ENCODE peak calls at places on chromosomes 4 and X, in ten cellular contexts. R is fibroblast of mammary gland, S is fibroblast of lung, U is B cell, V is cardiac fibroblast, N is astrocyte of the cerebellum, K is GM13976, C is suprapubic skin, T is IMR-90, L is foreskin fibroblast. W is an unnamed sample.
A peak's percentile ranks its signal among the peaks of the same experiment; 100 is the strongest.

GRCh38 chrX:48835524-48836329 is at the start of gene PCSK1N:
- DNase-seq in R (no peak), S (peak; percentile 18), U (no peak), V (peak; percentile 1), N (no peak), K (no peak), C (no peak), T (no peak), L (no peak), W (no peak)

GRCh38 chrX:123830309-123830708 is 29.5 kb upstream of the XIAP start:
- DNase-seq in R (peak; percentile 73), S (peak; percentile 83), U (peak; percentile 68), V (peak; percentile 51), N (no peak), K (peak; percentile 51), C (no peak), T (no peak), L (no peak), W (no peak)

GRCh38 chr4:78638324-78639172 is 87.0 kb downstream of the ANXA3 start:
- DNase-seq in R (no peak), S (no peak), U (no peak), V (no peak), N (no peak), K (peak; percentile 23), C (no peak), T (no peak), L (no peak), W (no peak)

GRCh38 chrX:76014321-76014720 is 158.5 kb upstream of the PBDC1 start:
- DNase-seq in R (no peak), S (no peak), U (no peak), V (no peak), N (no peak), K (no peak), C (no peak), T (no peak), L (no peak), W (no peak)

GRCh38 chrX:78375894-78376293 is 48.5 kb upstream of the CYSLTR1 start:
- DNase-seq in R (no peak), S (no peak), U (no peak), V (peak; percentile 1), N (no peak), K (no peak), C (no peak), T (no peak), L (peak; percentile 57), W (no peak)

GRCh38 chr4:150722908-150723362 is 141.0 kb downstream of the MAB21L2 start:
- DNase-seq in R (peak; percentile 55), S (no peak), U (no peak), V (peak; percentile 93), N (no peak), K (no peak), C (peak; percentile 81), T (no peak), L (peak; percentile 12), W (peak; percentile 93)

GRCh38 chrX:20362268-20363002 is 95.7 kb upstream of the RPS6KA3 start:
- DNase-seq in R (peak; percentile 64), S (peak; percentile 75), U (no peak), V (peak; percentile 73), N (no peak), K (no peak), C (no peak), T (peak; percentile 50), L (peak; percentile 25), W (no peak)

GRCh38 chr4:65943076-65943475 is 272.8 kb upstream of the EPHA5 start:
- DNase-seq in R (peak; percentile 33), S (peak; percentile 91), U (no peak), V (peak; percentile 81), N (peak; percentile 69), K (no peak), C (no peak), T (no peak), L (no peak), W (no peak)

GRCh38 chrX:148755111-148755510 is 254.7 kb downstream of the AFF2 start:
- DNase-seq in R (no peak), S (peak; percentile 21), U (no peak), V (no peak), N (no peak), K (no peak), C (no peak), T (no peak), L (no peak), W (no peak)

GRCh38 chr4:79042079-79042674 is 102.9 kb upstream of the PAQR3 start:
- DNase-seq in R (peak; percentile 30), S (peak; percentile 16), U (no peak), V (peak; percentile 59), N (peak; percentile 32), K (peak; percentile 22), C (no peak), T (peak; percentile 22), L (no peak), W (no peak)

DNA sequence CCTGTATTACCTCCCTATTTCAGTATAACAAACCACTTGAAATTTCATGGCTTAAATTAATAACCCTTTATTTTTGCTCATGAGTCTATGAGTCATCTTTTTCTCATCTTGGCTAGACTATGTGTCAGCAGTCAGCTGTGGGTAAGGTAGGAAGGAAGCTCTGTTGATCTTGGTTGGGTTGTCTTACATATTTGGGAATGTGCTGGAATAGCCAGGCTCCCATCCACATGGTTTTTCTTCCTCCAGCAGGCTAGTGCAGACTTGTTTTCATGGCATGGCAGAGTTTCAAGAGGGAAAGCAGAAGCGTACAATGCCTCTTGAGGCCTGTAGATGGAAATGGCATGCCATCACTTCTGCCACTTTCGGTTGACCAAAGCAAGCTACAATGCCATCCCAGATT is 89.7 kb downstream of the LINC00632 start:
- DNase-seq in R (peak; percentile 17), S (peak; percentile 2), U (no peak), V (no peak), N (no peak), K (no peak), C (no peak), T (no peak), L (no peak), W (no peak)
- TF ChIP-seq CTCF in R (no peak), S (no peak), U (no peak), V (no peak), N (no peak), K (no peak), C (no peak), T (no peak), L (no peak), W (no peak)

GRCh38 chr4:86901864-86902263 is 9.6 kb upstream of the C4orf36 start:
- DNase-seq in R (no peak), S (no peak), U (no peak), V (no peak), N (no peak), K (no peak), C (no peak), T (no peak), L (no peak), W (no peak)

GRCh38 chr4:86894465-86894864 is 2.2 kb upstream of the C4orf36 start:
- DNase-seq in R (peak; percentile 27), S (peak; percentile 36), U (no peak), V (peak; percentile 28), N (no peak), K (no peak), C (no peak), T (peak; percentile 39), L (peak; percentile 40), W (no peak)

GRCh38 chr4:86896596-86896995 is 4.4 kb upstream of the C4orf36 start:
- DNase-seq in R (peak; percentile 52), S (peak; percentile 29), U (no peak), V (peak; percentile 25), N (no peak), K (no peak), C (no peak), T (peak; percentile 17), L (no peak), W (no peak)

GRCh38 chr4:86895692-86896488 is 3.7 kb upstream of the C4orf36 start:
- DNase-seq in R (peak; percentile 78), S (peak; percentile 64), U (no peak), V (peak; percentile 84), N (peak; percentile 72), K (peak; percentile 69), C (no peak), T (peak; percentile 77), L (peak; percentile 54), W (no peak)

DNA sequence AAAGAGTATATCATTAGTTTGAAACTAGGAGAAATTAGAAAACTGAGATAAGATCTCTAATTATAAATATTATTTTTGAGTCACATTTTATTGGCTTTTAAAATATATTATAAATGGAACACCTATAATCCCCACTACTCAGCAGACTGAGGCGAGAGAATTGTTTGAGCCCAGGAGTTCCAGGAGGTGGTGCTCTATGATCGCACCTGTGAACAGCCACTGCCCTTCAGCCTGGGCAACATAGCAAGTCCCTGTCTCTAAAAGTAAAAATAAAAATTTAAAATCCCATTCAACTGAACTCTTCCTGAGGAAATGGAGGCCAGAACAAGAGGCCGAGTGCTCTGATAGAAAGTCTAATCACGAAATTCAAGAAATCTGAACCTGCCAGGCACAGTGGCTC is 6.3 kb upstream of the C4orf36 start:
- DNase-seq in R (no peak), S (no peak), U (no peak), V (peak; percentile 48), N (no peak), K (no peak), C (no peak), T (peak; percentile 17), L (no peak), W (no peak)
- TF ChIP-seq CTCF in R (peak; percentile 10), S (no peak), U (no peak), V (peak; percentile 17), N (peak; percentile 24), K (peak; percentile 26), C (no peak), T (peak; percentile 35), L (no peak), W (no peak)

DNA sequence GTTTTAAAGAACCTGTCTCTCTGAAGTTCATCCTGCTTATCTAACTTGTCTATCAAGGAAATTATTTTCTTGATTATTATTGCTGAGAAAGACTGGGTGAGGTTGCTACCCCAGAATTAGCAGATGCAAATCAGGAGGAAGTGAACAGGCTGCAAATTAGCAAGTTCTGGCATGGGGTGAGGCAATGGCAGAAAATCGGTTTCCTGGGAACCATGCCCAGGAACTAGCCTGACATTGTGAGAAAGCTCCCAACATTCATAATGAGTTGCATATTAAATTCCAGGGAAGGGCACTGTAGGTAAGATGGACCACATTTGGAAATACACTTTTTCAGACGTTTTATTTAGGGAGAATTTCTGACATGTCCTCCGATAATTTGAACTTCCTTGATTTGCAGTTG is 11.6 kb downstream of the ARSF start:
- DNase-seq in R (no peak), S (no peak), U (no peak), V (no peak), N (no peak), K (no peak), C (no peak), T (no peak), L (no peak), W (no peak)
- TF ChIP-seq CTCF in R (no peak), S (no peak), U (no peak), V (no peak), N (no peak), K (no peak), C (no peak), T (no peak), L (no peak), W (no peak)

DNA sequence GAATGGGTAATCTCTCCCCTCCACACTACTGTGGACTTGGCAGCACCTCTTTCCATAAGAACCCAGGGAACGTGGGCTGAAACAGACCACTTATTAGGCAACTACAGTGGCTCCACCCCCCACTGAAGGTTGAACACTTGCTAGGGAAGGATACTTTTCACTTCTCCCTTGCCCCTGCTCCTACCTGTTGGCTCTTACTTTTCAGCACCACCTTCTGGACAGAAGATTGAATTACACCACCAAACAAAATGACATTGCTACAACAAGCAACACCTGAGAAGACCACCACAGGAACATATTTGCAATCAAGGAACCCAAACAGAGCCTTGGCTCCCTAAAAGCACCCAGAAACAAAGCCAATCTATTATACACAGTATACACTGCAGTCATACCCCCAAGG is 132.1 kb upstream of the CXCL13 start:
- DNase-seq in R (peak; percentile 35), S (no peak), U (no peak), V (peak; percentile 47), N (no peak), K (peak; percentile 38), C (no peak), T (peak; percentile 4), L (no peak), W (no peak)
- TF ChIP-seq CTCF in R (peak; percentile 54), S (peak; percentile 43), U (peak; percentile 20), V (peak; percentile 29), N (peak; percentile 31), K (no peak), C (no peak), T (peak; percentile 27), L (peak; percentile 41), W (no peak)